ENCODE peak calls at places on chromosomes 6 and 20, in seven cellular contexts. H is pulmonary artery endothelial cell; N is occipital lobe; D is activated CD8-positive, alpha-beta memory T cell treated with anti-CD3 and anti-CD28 coated beads, Interleukin-2, amount 50 U/mL, for 4 hours; Z is Peyer's patch; A is brain microvascular endothelial cell; T is astrocyte of the hippocampus. Q is an unnamed sample.

GRCh38 chr6:127266892-127267741 is 453 bp downstream of the RNF146 start:
- DNase-seq in H (no peak), N (no peak), D (peak), Z (peak), A (peak), T (peak), Q (peak)

GRCh38 chr6:139988702-139989101 is 614.3 kb upstream of the CITED2 start:
- DNase-seq in H (no peak), N (no peak), D (no peak), Z (no peak), A (no peak), T (no peak), Q (no peak)

GRCh38 chr6:119339941-119340456 is 9.6 kb downstream of the MAN1A1 start:
- DNase-seq in H (no peak), N (no peak), D (no peak), Z (no peak), A (no peak), T (no peak), Q (no peak)

GRCh38 chr6:124989136-124989983 is 27.1 kb downstream of the RNF217 start:
- DNase-seq in H (no peak), N (no peak), D (no peak), Z (no peak), A (no peak), T (no peak), Q (no peak)

GRCh38 chr6:169862464-169863148 is 111.2 kb downstream of the ERMARD start:
- DNase-seq in H (no peak), N (no peak), D (no peak), Z (no peak), A (no peak), T (no peak), Q (no peak)

GRCh38 chr20:33889312-33889711 is 78.2 kb downstream of the CHMP4B start:
- DNase-seq in H (no peak), N (no peak), D (no peak), Z (no peak), A (no peak), T (no peak), Q (no peak)

GRCh38 chr6:25041676-25042598 is 106.2 kb upstream of the RIPOR2 start:
- DNase-seq in H (no peak), N (no peak), D (peak), Z (peak), A (no peak), T (no peak), Q (no peak)

GRCh38 chr6:130396722-130397121 is 30.9 kb downstream of the TMEM200A start:
- DNase-seq in H (no peak), N (no peak), D (no peak), Z (no peak), A (no peak), T (no peak), Q (no peak)

GRCh38 chr20:23049933-23050838 is 714 bp upstream of the THBD start:
- DNase-seq in H (no peak), N (no peak), D (no peak), Z (no peak), A (peak), T (peak), Q (no peak)

GRCh38 chr6:21798468-21798867 is 204.9 kb downstream of the SOX4 start:
- DNase-seq in H (no peak), N (no peak), D (no peak), Z (no peak), A (no peak), T (no peak), Q (no peak)

GRCh38 chr6:135522975-135523692 is 25.6 kb upstream of the AHI1 start:
- DNase-seq in H (no peak), N (no peak), D (no peak), Z (no peak), A (peak), T (no peak), Q (peak)

GRCh38 chr6:159043236-159043635 is 1.6 kb downstream of the TAGAP start:
- DNase-seq in H (no peak), N (no peak), D (no peak), Z (no peak), A (no peak), T (peak), Q (no peak)

GRCh38 chr20:31966991-31967655 is 828 bp upstream of the XKR7 start:
- DNase-seq in H (no peak), N (no peak), D (no peak), Z (no peak), A (no peak), T (no peak), Q (no peak)

GRCh38 chr6:159645659-159646058 is 47.4 kb downstream of the SOD2 start:
- DNase-seq in H (no peak), N (no peak), D (no peak), Z (no peak), A (no peak), T (no peak), Q (no peak)

GRCh38 chr6:41942045-41942851 is 640 bp upstream of the CCND3 start:
- DNase-seq in H (no peak), N (no peak), D (peak), Z (no peak), A (no peak), T (no peak), Q (no peak)

GRCh38 chr6:18595774-18596528 is 208.8 kb downstream of the RNF144B start:
- DNase-seq in H (peak), N (peak), D (peak), Z (peak), A (peak), T (peak), Q (peak)

GRCh38 chr6:117270121-117270959 is 5.0 kb downstream of the VGLL2 start:
- DNase-seq in H (no peak), N (no peak), D (no peak), Z (no peak), A (no peak), T (peak), Q (no peak)

GRCh38 chr20:20603339-20603990 is 109.0 kb downstream of the RALGAPA2 start:
- DNase-seq in H (no peak), N (no peak), D (no peak), Z (no peak), A (no peak), T (peak), Q (peak)

GRCh38 chr6:131159578-131159977 is 24.3 kb downstream of the AKAP7 start:
- DNase-seq in H (no peak), N (no peak), D (no peak), Z (no peak), A (peak), T (peak), Q (no peak)

GRCh38 chr20:1798982-1799381 is 96.2 kb upstream of the SIRPA start:
- DNase-seq in H (no peak), N (no peak), D (no peak), Z (no peak), A (no peak), T (no peak), Q (no peak)

GRCh38 chr6:26172496-26172958 is 85.3 kb downstream of the HFE start:
- DNase-seq in H (no peak), N (no peak), D (no peak), Z (peak), A (no peak), T (peak), Q (peak)

GRCh38 chr20:62487564-62488086 is 11.8 kb upstream of the GATA5 start:
- DNase-seq in H (no peak), N (no peak), D (no peak), Z (no peak), A (no peak), T (no peak), Q (no peak)

GRCh38 chr6:139583420-139583819 is 209.0 kb upstream of the CITED2 start:
- DNase-seq in H (no peak), N (no peak), D (no peak), Z (no peak), A (no peak), T (no peak), Q (no peak)

GRCh38 chr20:5000263-5001173 is 792 bp downstream of the SLC23A2 start:
- DNase-seq in H (no peak), N (peak), D (peak), Z (peak), A (no peak), T (peak), Q (peak)

GRCh38 chr6:77181749-77182148 is 281.5 kb downstream of the HTR1B start:
- DNase-seq in H (no peak), N (no peak), D (no peak), Z (no peak), A (no peak), T (no peak), Q (no peak)

GRCh38 chr6:108876929-108877775 is 28.9 kb downstream of the ARMC2 start:
- DNase-seq in H (no peak), N (no peak), D (no peak), Z (peak), A (peak), T (peak), Q (no peak)

GRCh38 chr6:6788394-6789020 is 200.0 kb downstream of the LY86 start:
- DNase-seq in H (no peak), N (no peak), D (no peak), Z (no peak), A (no peak), T (no peak), Q (no peak)

GRCh38 chr6:159103396-159104162 is 58.8 kb upstream of the TAGAP start:
- DNase-seq in H (no peak), N (no peak), D (no peak), Z (no peak), A (no peak), T (no peak), Q (no peak)

GRCh38 chr20:13338999-13339411 is 117.9 kb downstream of the ISM1 start:
- DNase-seq in H (no peak), N (no peak), D (no peak), Z (no peak), A (no peak), T (no peak), Q (no peak)

GRCh38 chr20:42996141-42996540 is 193.6 kb downstream of the PTPRT start:
- DNase-seq in H (no peak), N (no peak), D (no peak), Z (no peak), A (no peak), T (no peak), Q (no peak)

GRCh38 chr20:10501377-10501776 is 66.3 kb downstream of the SLX4IP start:
- DNase-seq in H (no peak), N (peak), D (no peak), Z (no peak), A (no peak), T (peak), Q (no peak)